ENCODE peak calls at places on chromosomes 1 and 21, in ten cellular contexts. H, L, U, Q, T, D, E, X, S and J are unnamed samples.
A peak's percentile ranks its signal among the peaks of the same experiment; 100 is the strongest.

GRCh38 chr21:17003763-17004373 is 509.0 kb upstream of the CXADR start:
- DNase-seq in H (no peak), L (peak; percentile 17), U (no peak), Q (no peak), T (no peak), D (no peak), E (no peak), X (peak; percentile 58), S (no peak), J (no peak)

GRCh38 chr1:227844320-227845114 is 29.0 kb downstream of the PRSS38 start:
- DNase-seq in H (no peak), L (no peak), U (no peak), Q (no peak), T (no peak), D (no peak), E (no peak), X (no peak), S (no peak), J (no peak)

GRCh38 chr1:9181176-9181906 is 52.4 kb upstream of the GPR157 start:
- DNase-seq in H (peak; percentile 78), L (peak; percentile 86), U (peak; percentile 34), Q (no peak), T (peak; percentile 74), D (peak; percentile 80), E (peak; percentile 61), X (peak; percentile 66), S (peak; percentile 70), J (no peak)

GRCh38 chr1:55051621-55052020 is 12.3 kb downstream of the PCSK9 start:
- DNase-seq in H (no peak), L (no peak), U (no peak), Q (no peak), T (no peak), D (no peak), E (no peak), X (no peak), S (no peak), J (no peak)

GRCh38 chr1:158067651-158068050 is 74.2 kb downstream of the KIRREL1 start:
- DNase-seq in H (no peak), L (peak; percentile 85), U (peak; percentile 75), Q (no peak), T (no peak), D (no peak), E (peak; percentile 77), X (peak; percentile 58), S (no peak), J (no peak)

GRCh38 chr1:199684686-199685273 is 342.7 kb upstream of the NR5A2 start:
- DNase-seq in H (no peak), L (peak; percentile 80), U (peak; percentile 79), Q (no peak), T (no peak), D (no peak), E (peak; percentile 75), X (peak; percentile 73), S (peak; percentile 23), J (peak; percentile 16)

GRCh38 chr1:20343149-20343936 is 52.7 kb downstream of the VWA5B1 start:
- DNase-seq in H (peak; percentile 47), L (peak; percentile 20), U (no peak), Q (no peak), T (peak; percentile 37), D (no peak), E (no peak), X (no peak), S (peak; percentile 19), J (no peak)

GRCh38 chr1:12587981-12588620 is 29.9 kb downstream of the DHRS3 start:
- DNase-seq in H (no peak), L (no peak), U (peak; percentile 51), Q (no peak), T (no peak), D (no peak), E (no peak), X (peak; percentile 58), S (no peak), J (no peak)

DNA sequence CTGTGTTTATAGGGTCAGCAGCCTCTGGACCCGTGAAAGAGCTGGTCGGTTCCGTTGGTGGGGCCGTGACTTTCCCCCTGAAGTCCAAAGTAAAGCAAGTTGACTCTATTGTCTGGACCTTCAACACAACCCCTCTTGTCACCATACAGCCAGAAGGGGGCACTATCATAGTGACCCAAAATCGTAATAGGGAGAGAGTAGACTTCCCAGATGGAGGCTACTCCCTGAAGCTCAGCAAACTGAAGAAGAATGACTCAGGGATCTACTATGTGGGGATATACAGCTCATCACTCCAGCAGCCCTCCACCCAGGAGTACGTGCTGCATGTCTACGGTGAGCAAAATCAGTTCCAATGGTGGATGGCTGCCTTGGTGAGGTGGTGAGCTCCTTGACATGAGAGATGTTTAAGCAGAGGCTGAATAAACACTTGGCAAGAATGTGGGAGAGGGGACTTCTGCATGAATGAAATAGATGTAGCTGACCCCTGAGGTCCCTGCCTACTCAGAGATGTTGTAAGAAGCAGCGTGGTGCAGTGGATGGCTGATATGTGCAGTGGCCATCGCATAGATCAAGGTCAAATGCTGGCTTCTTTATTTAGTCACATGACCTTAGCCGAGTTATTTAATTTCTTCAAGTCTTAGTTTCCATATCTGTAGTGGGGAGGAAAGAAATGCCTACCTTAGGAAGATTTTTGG is 9.3 kb downstream of the SLAMF7 start:
- DNase-seq in H (no peak), L (no peak), U (peak; percentile 22), Q (no peak), T (no peak), D (no peak), E (no peak), X (peak; percentile 4), S (no peak), J (no peak)
- TF ChIP-seq CTCF in H (peak; percentile 35), L (no peak), U (peak; percentile 54), Q (no peak), T (no peak), D (no peak), E (no peak), X (no peak), S (no peak), J (peak; percentile 28)

DNA sequence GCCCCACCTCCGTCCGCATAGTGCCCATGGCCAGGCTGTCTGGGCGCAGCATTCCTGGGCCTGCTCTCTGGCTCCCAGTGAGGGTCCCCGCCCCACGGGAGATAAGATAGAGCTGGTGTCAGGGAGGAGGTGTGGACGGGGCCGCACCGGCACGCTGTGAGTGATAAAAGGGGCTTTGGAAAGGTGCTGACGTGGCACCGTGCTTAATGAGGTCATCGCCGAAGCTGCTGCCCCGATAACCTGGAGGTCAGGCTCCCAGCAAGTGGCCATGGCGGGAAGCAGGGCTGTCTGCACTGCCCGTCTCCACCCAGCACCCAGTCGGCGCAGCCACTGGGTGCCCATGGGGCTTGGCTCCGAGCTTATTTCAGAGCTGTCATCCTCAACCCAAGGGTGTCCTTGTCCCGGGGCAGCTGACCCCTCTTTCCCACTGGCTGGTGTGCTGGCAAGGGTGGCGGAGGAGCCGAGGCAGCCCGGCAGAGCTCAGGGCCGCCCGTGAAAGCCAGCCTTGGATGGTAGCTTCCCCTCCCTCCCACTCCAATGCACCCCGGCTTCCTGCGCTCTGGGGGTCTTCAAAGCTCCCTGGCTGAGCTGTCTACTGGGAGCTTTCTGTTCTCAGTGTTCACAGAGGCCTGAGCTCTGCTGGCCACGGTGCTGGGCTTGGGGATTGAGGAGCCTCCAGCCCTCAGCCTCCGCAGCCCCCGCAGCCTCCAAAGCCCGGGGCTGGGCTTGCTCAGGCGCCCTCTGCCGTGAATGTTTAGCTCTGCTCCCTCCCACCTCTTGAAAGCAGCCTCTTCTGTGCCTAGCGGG is 105.1 kb upstream of the ARHGEF16 start:
- DNase-seq in H (no peak), L (no peak), U (no peak), Q (no peak), T (peak; percentile 86), D (no peak), E (no peak), X (peak; percentile 20), S (peak; percentile 82), J (no peak)
- TF ChIP-seq CTCF in H (no peak), L (no peak), U (peak; percentile 11), Q (no peak), T (peak; percentile 35), D (peak; percentile 11), E (peak; percentile 20), X (peak; percentile 49), S (peak; percentile 9), J (no peak)

GRCh38 chr1:67053535-67053784 is 488 bp downstream of the SLC35D1 start:
- DNase-seq in H (no peak), L (peak; percentile 84), U (no peak), Q (no peak), T (peak; percentile 68), D (no peak), E (peak; percentile 54), X (no peak), S (peak; percentile 59), J (no peak)

GRCh38 chr1:67052741-67053534 is 1.0 kb downstream of the SLC35D1 start:
- DNase-seq in H (no peak), L (peak; percentile 70), U (peak; percentile 50), Q (peak; percentile 2), T (peak; percentile 22), D (peak; percentile 55), E (peak; percentile 39), X (peak; percentile 46), S (peak; percentile 17), J (no peak)

GRCh38 chr1:67058761-67059160 is 4.8 kb upstream of the SLC35D1 start:
- DNase-seq in H (no peak), L (peak; percentile 26), U (no peak), Q (no peak), T (no peak), D (no peak), E (peak; percentile 9), X (no peak), S (no peak), J (no peak)

GRCh38 chr1:67058242-67058641 is 4.3 kb upstream of the SLC35D1 start:
- DNase-seq in H (no peak), L (no peak), U (no peak), Q (no peak), T (no peak), D (no peak), E (no peak), X (no peak), S (no peak), J (no peak)

DNA sequence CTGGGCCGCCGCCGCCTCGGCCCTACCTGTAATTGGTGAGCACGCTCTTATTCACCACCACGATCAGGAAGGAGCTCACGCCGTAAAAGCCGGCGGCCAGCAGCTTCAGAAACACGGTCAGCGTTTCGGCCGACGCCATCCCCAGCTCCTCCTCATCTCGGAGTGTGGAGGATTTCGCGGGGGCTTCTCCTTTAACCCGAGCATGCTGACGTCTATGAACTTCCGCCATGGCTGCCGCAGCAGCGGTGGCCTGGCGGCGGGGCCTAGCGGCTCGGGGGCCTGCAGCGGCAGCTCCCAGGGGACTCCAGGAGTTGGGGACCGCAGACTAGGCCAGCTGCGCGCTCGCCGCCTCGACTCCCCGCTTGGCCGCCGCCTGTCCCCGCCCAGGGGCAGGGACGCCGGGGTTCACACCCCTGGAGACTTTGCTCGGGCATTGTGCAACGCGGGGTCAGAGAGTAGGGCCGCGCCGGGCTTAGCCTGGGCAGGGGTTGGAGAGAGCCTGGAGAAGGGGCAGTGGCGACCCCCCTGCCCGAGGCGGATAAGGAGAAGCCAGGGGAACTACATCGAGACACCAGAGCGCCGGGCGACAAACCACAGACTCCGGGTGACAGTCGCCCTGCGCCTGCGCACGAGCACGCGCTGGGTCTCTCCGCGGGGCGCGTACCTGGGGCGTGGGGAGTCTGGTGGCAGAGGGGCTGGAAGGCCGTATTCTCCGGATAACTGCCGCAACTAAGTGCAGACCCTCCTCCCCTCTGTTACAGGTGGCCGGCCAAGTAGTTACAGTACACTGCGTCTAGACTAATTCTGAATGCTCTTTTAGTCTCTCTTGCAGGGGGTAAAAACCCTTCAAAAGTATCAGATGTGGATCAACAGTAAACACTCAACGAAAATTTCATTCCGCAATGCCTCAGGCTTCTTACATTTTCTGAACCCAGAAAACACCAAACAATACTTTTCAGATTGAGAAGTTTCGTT is at the start of gene SLC35D1:
- DNase-seq in H (peak; percentile 89), L (peak; percentile 25), U (peak; percentile 22), Q (peak; percentile 6), T (peak; percentile 71), D (peak; percentile 84), E (peak; percentile 56), X (peak; percentile 71), S (peak; percentile 70), J (no peak)
- TF ChIP-seq CTCF in H (no peak), L (no peak), U (no peak), Q (no peak), T (no peak), D (no peak), E (no peak), X (no peak), S (no peak), J (no peak)

GRCh38 chr1:203343956-203344355 is 7.0 kb downstream of the FMOD start:
- DNase-seq in H (no peak), L (no peak), U (no peak), Q (no peak), T (no peak), D (no peak), E (no peak), X (no peak), S (no peak), J (no peak)

GRCh38 chr1:203346755-203347102 is 4.2 kb downstream of the FMOD start:
- DNase-seq in H (no peak), L (no peak), U (no peak), Q (no peak), T (no peak), D (no peak), E (no peak), X (no peak), S (no peak), J (no peak)

GRCh38 chr1:203349757-203350522 is 982 bp downstream of the FMOD start:
- DNase-seq in H (no peak), L (no peak), U (no peak), Q (no peak), T (no peak), D (no peak), E (no peak), X (no peak), S (no peak), J (no peak)

GRCh38 chr1:203349166-203349565 is 1.8 kb downstream of the FMOD start:
- DNase-seq in H (no peak), L (no peak), U (no peak), Q (no peak), T (no peak), D (no peak), E (no peak), X (no peak), S (no peak), J (no peak)

GRCh38 chr1:203346060-203346754 is 4.7 kb downstream of the FMOD start:
- DNase-seq in H (no peak), L (peak; percentile 28), U (no peak), Q (no peak), T (no peak), D (no peak), E (peak; percentile 12), X (peak; percentile 42), S (no peak), J (no peak)
- TF ChIP-seq CTCF in H (no peak), L (peak; percentile 8), U (peak; percentile 39), Q (no peak), T (peak; percentile 13), D (no peak), E (peak; percentile 16), X (peak; percentile 8), S (peak; percentile 12), J (no peak)